ENCODE peak calls at places on chromosomes 16 and 17, in six cellular contexts. B, P, Y, T, L and W are unnamed samples.

GRCh38 chr16:28092721-28093382 is 29.3 kb upstream of the GSG1L start:
- DNase-seq in T (no peak), L (no peak), Y (no peak), B (no peak), P (no peak), W (no peak)

GRCh38 chr16:54927125-54928015 is 3.3 kb upstream of the IRX5 start:
- DNase-seq in P (no peak), T (no peak), L (no peak), Y (no peak), B (no peak), W (no peak)

GRCh38 chr17:35117984-35118383 is 1.7 kb downstream of the RAD51D start:
- DNase-seq in T (no peak), L (no peak), P (no peak), B (no peak), Y (no peak), W (no peak)

GRCh38 chr17:71869833-71870545 is 250.8 kb upstream of the SOX9 start:
- DNase-seq in L (no peak), B (no peak), T (no peak), Y (no peak), P (no peak), W (no peak)

GRCh38 chr16:49649013-49649785 is 206.7 kb downstream of the ZNF423 start:
- DNase-seq in L (no peak), B (peak), Y (no peak), P (no peak), T (no peak), W (peak)

GRCh38 chr17:59513934-59514841 is 51.2 kb upstream of the DHX40 start:
- DNase-seq in B (peak), L (peak), Y (peak), T (peak), P (peak), W (peak)

GRCh38 chr17:43169561-43170139 is 1.4 kb upstream of the NBR1 start:
- DNase-seq in P (no peak), B (peak), T (peak), L (peak), Y (peak), W (no peak)

GRCh38 chr16:6031567-6031966 is 934.0 kb upstream of the EEF2KMT start:
- DNase-seq in Y (no peak), P (no peak), T (no peak), B (no peak), L (no peak), W (no peak)

GRCh38 chr17:4583796-4584124 is 569 bp upstream of the SMTNL2 start:
- DNase-seq in P (no peak), L (no peak), Y (no peak), T (no peak), B (no peak), W (no peak)

GRCh38 chr17:61492759-61493526 is 40.7 kb downstream of the TBX4 start:
- DNase-seq in L (no peak), P (no peak), T (no peak), Y (peak), B (no peak), W (no peak)

GRCh38 chr17:15941781-15942180 is 3.1 kb upstream of the ADORA2B start:
- DNase-seq in P (no peak), Y (no peak), B (no peak), L (no peak), T (no peak), W (no peak)

GRCh38 chr17:76356803-76357456 is 3.2 kb upstream of the PRPSAP1 start:
- DNase-seq in Y (no peak), B (no peak), L (no peak), P (no peak), T (no peak), W (no peak)

GRCh38 chr16:51648521-51648920 is 497.5 kb upstream of the SALL1 start:
- DNase-seq in Y (no peak), L (no peak), T (no peak), P (no peak), B (no peak), W (no peak)

GRCh38 chr16:74607310-74607966 is 524 bp upstream of the GLG1 start:
- DNase-seq in B (no peak), P (no peak), L (no peak), Y (no peak), T (no peak), W (no peak)

GRCh38 chr17:68182016-68182315 is 65.9 kb upstream of the AMZ2 start:
- DNase-seq in B (no peak), T (no peak), Y (no peak), L (no peak), P (no peak), W (no peak)

GRCh38 chr17:64281962-64282752 is 19.1 kb upstream of the TEX2 start:
- DNase-seq in L (peak), P (peak), Y (peak), B (no peak), T (peak), W (peak)

GRCh38 chr17:67682196-67682595 is 35.5 kb upstream of the NOL11 start:
- DNase-seq in B (no peak), Y (no peak), P (no peak), L (no peak), T (peak), W (no peak)

GRCh38 chr17:19268611-19269010 is 31.4 kb downstream of the EPN2 start:
- DNase-seq in T (no peak), P (no peak), Y (no peak), L (no peak), B (no peak), W (no peak)

GRCh38 chr17:66348605-66349165 is 46.3 kb downstream of the PRKCA start:
- DNase-seq in L (peak), T (peak), Y (no peak), B (no peak), P (no peak), W (peak)

GRCh38 chr17:82204831-82205719 is 7.6 kb downstream of the CCDC57 start:
- DNase-seq in P (no peak), Y (no peak), L (no peak), T (no peak), B (no peak), W (peak)

GRCh38 chr16:4461250-4462085 is 13.0 kb downstream of the NMRAL1 start:
- DNase-seq in Y (no peak), P (no peak), L (no peak), T (no peak), B (no peak), W (no peak)

GRCh38 chr17:8076502-8077266 is 10.8 kb downstream of the ALOX12B start:
- DNase-seq in P (no peak), B (no peak), L (no peak), T (no peak), Y (no peak), W (no peak)

GRCh38 chr16:1791256-1791942 is 2.1 kb downstream of the IGFALS start:
- DNase-seq in B (no peak), P (no peak), L (peak), T (no peak), Y (no peak), W (no peak)

GRCh38 chr16:80792031-80792430 is 12.4 kb downstream of the CDYL2 start:
- DNase-seq in P (no peak), L (no peak), T (no peak), B (no peak), Y (no peak), W (no peak)

GRCh38 chr16:4960579-4960978 is 2.4 kb downstream of the SEC14L5 start:
- DNase-seq in L (no peak), T (no peak), Y (no peak), B (no peak), P (no peak), W (no peak)

GRCh38 chr16:79847569-79847968 is 247.0 kb upstream of the MAF start:
- DNase-seq in B (no peak), P (no peak), Y (no peak), L (no peak), T (no peak), W (no peak)

DNA sequence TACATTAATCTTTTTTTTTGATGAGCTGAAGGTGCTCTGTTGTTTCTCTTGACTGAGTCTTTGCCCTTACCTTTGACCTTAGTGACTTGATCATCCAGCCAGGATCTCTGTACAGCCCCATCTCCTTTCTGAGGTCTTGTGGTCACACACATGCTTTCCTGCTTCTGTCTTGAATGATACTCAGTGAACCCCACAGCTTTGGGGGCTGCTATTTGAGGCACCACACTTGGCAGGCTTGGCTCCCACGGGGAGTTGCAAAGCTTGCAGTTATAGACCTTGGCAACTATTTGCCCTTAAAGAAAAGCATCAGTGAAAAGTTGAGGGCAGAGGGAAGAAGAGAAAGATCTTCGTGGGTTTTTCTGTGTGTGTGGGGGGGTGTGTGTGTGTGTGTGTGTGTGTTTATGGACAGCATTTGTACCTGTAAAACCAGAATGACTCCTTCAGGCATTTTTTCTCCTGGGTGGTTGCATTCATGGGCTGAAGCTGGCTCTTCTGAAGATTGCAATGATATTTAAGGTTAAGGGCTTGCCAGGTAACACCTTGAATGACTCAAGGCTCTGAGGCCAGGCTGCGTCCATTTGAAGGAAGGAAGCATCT is 101.6 kb downstream of the MSI2 start:
- DNase-seq in B (no peak), Y (peak), L (peak), T (no peak), P (no peak), W (peak)
- H3K27ac ChIP-seq in B (peak), Y (peak), L (peak), T (peak), P (no peak), W (peak)

GRCh38 chr16:23128056-23128455 is 21.2 kb downstream of the USP31 start:
- DNase-seq in L (no peak), B (no peak), T (no peak), P (no peak), Y (no peak), W (no peak)

GRCh38 chr16:23124315-23124714 is 24.9 kb downstream of the USP31 start:
- DNase-seq in L (no peak), Y (no peak), T (no peak), P (no peak), B (no peak), W (peak)

GRCh38 chr16:23122107-23122506 is 27.1 kb downstream of the USP31 start:
- DNase-seq in L (no peak), P (no peak), B (no peak), T (no peak), Y (no peak), W (no peak)

GRCh38 chr16:23121024-23121423 is 28.2 kb downstream of the USP31 start:
- DNase-seq in Y (no peak), L (peak), T (no peak), B (no peak), P (peak), W (no peak)

DNA sequence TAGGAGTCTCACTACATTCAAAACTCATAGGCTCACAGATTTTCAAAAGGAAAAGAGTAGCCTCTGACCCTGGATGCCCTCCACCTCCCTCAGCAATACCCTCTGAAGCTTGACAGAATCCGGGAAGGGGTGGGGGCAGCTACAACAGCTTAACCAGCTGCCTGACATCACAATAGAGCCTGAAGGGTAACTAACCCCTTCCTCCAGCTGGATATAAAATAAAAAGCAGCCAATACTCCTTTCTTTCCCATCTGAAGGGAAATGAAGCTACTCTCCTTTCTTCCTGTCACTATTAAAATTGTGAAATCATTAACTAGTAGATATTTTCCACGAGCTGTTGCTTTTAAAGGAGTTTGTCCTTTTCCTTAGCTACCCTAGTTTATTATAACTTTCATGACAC is 24.0 kb downstream of the USP31 start:
- DNase-seq in T (no peak), P (no peak), L (no peak), Y (no peak), B (no peak), W (no peak)
- H3K27ac ChIP-seq in T (no peak), P (peak), L (peak), Y (no peak), B (peak), W (peak)

DNA sequence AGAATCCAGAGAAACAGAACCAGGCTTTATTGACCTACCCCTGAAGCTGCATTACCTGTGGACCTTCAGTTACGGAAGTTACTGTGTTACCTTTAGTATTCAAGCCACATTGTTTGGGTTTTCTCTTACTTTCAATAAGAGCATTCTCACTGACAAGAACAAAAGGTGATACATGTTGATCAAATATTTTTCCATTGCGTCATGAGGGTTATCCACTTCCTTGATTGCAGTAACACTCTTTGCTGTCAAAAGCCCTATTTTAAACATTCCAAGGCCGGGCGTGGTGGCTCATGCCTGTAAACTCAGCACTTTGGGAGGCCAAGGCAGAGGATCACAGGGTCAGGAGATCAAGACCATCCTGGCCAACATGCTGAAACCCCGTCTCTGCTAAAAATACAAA is 28.6 kb upstream of the PAFAH1B1 start:
- DNase-seq in P (no peak), L (peak), Y (no peak), T (peak), B (no peak), W (peak)
- H3K27ac ChIP-seq in P (no peak), L (no peak), Y (no peak), T (peak), B (no peak), W (peak)

GRCh38 chr17:2138768-2139167 is 83.9 kb downstream of the HIC1 start:
- DNase-seq in P (no peak), T (no peak), Y (no peak), L (peak), B (no peak), W (no peak)
- H3K27ac ChIP-seq in P (no peak), T (no peak), Y (peak), L (no peak), B (peak), W (peak)

DNA sequence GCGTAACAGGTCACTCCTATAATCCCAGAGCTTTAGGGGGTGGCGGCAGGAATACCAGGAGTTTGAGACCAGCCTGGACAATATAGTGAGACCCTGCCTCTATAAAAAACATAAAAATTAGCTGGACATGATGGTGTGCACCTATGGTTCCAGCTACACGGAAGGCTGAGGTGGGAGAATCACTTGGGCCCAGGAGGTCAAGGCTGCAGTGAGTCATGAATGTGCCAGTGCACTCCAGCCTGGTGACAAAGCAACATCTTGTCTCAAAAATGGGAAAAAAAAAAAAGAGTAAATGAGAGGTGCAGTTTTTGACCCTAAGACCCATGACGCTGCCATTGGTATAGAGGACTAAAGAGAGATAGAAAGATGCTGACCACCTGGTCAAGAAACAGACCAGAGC is 16.1 kb downstream of the PARN start:
- DNase-seq in L (no peak), Y (no peak), T (no peak), P (no peak), B (peak), W (no peak)
- H3K27ac ChIP-seq in L (no peak), Y (no peak), T (no peak), P (no peak), B (no peak), W (no peak)

GRCh38 chr17:1658100-1658499 is 8.4 kb upstream of the RILP start:
- DNase-seq in L (no peak), Y (no peak), T (no peak), P (no peak), B (no peak), W (no peak)

GRCh38 chr17:1651559-1651844 is 1.8 kb upstream of the RILP start:
- DNase-seq in Y (no peak), P (no peak), B (no peak), T (no peak), L (no peak), W (no peak)

GRCh38 chr17:1649844-1650409 is at the start of gene RILP:
- DNase-seq in Y (peak), L (peak), B (peak), P (no peak), T (peak), W (no peak)

GRCh38 chr17:1650731-1651558 is 1.3 kb upstream of the RILP start:
- DNase-seq in P (no peak), T (no peak), B (no peak), Y (no peak), L (no peak), W (no peak)

DNA sequence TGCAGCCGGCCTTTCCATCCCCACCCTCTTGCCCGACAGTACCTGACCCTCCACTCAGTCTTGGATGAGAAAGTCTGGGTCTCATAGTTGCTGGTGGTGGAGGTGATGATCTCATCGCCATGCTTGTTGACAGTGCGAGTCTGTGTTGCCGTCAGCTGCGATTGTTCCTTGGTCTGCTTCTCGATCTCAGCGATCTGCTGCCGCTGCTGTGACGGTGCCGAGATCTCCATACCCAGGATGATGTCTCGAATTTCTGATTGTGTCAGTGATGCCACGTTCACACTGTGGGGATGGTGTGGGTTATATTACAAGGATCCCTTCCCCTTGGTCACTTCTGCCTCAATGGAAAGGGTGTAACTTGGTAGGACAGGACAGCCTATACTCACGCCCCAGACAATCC is 4.1 kb upstream of the RILP start:
- DNase-seq in P (no peak), L (no peak), T (no peak), B (no peak), Y (no peak), W (no peak)
- H3K27ac ChIP-seq in P (no peak), L (no peak), T (no peak), B (no peak), Y (no peak), W (no peak)

DNA sequence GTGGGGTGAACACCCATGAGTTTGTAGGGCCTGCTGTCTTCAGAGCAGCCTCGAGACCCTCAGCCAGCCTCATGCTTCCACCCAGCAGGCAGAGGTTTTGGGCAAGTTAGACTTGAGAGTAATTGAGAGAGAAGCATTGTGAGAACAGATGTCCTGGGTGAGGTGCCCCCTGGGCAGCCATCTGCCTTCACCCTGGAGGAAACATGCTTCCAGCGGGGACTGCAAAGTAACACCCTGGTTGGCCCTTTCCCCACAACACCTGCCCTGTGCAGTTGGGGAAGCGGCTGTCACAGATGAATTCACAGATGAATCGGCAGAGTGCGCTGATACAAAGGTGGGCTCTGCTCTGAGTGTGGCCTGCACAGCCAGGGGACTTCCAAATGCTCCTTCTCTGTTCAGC is 23.4 kb downstream of the ATPAF2 start:
- DNase-seq in T (no peak), B (no peak), P (no peak), Y (no peak), L (no peak), W (no peak)
- H3K27ac ChIP-seq in T (no peak), B (no peak), P (no peak), Y (no peak), L (no peak), W (no peak)

DNA sequence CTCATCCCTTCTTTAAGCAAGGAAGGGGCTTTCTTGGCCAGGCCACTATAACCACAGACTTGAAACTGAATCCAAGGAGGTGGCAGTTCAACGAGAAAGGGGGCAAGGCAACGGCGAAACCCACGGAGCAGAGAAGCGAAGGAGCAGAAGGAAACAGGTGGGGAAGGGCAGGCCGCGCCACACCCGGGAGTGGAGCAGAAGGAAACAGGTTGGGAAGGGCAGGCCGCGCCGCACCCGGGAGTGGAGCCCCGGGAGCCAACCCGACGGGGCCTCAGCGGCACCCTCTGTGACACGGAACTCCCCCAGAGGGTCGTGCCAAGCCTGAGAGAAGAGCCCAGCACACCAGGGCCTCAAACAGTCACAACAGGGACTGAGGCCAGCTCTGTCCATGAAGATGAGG is 20.3 kb downstream of the FANCA start:
- DNase-seq in Y (no peak), T (no peak), B (no peak), L (no peak), P (no peak), W (no peak)
- H3K27ac ChIP-seq in Y (no peak), T (no peak), B (no peak), L (no peak), P (no peak), W (no peak)

GRCh38 chr16:84690088-84690819 is 9.5 kb upstream of the USP10 start:
- DNase-seq in Y (no peak), B (no peak), L (no peak), P (no peak), T (no peak), W (no peak)
- H3K27ac ChIP-seq in Y (no peak), B (no peak), L (no peak), P (no peak), T (no peak), W (no peak)